ENCODE peak calls at places on chromosomes 6 and 20, in five cellular contexts. One of them, this sample, is unnamed.

GRCh38 chr6:36997811-36998722 is 7.4 kb upstream of the FGD2 start:
- DNase-seq in LoVo: no peak
- DNase-seq in heart left ventricle: peak; percentile 51
- DNase-seq in AG04450: no peak
- DNase-seq in iris pigment epithelial cell: no peak
- DNase-seq in this sample: no peak

GRCh38 chr6:36033935-36034334 is 6.3 kb downstream of the MAPK14 start:
- DNase-seq in heart left ventricle: no peak
- DNase-seq in AG04450: no peak
- DNase-seq in iris pigment epithelial cell: peak; percentile 45
- DNase-seq in LoVo: no peak
- DNase-seq in this sample: no peak

GRCh38 chr6:21899708-21900107 is 306.2 kb downstream of the SOX4 start:
- DNase-seq in LoVo: no peak
- DNase-seq in iris pigment epithelial cell: no peak
- DNase-seq in heart left ventricle: no peak
- DNase-seq in AG04450: no peak
- DNase-seq in this sample: no peak

GRCh38 chr6:154276810-154277577 is 79.6 kb downstream of the IPCEF1 start:
- DNase-seq in iris pigment epithelial cell: peak; percentile 54
- DNase-seq in heart left ventricle: no peak
- DNase-seq in AG04450: no peak
- DNase-seq in LoVo: peak; percentile 58
- DNase-seq in this sample: no peak

GRCh38 chr6:75952132-75952531 is 120.3 kb downstream of the IMPG1 start:
- DNase-seq in iris pigment epithelial cell: no peak
- DNase-seq in LoVo: no peak
- DNase-seq in heart left ventricle: no peak
- DNase-seq in AG04450: no peak
- DNase-seq in this sample: no peak

GRCh38 chr20:64131406-64131805 is 24.0 kb upstream of the NPBWR2 start:
- DNase-seq in heart left ventricle: peak; percentile 11
- DNase-seq in LoVo: no peak
- DNase-seq in iris pigment epithelial cell: peak; percentile 9
- DNase-seq in AG04450: no peak
- DNase-seq in this sample: no peak

GRCh38 chr20:16864958-16865357 is 116.8 kb downstream of the OTOR start:
- DNase-seq in AG04450: no peak
- DNase-seq in iris pigment epithelial cell: no peak
- DNase-seq in LoVo: no peak
- DNase-seq in heart left ventricle: no peak
- DNase-seq in this sample: no peak

GRCh38 chr20:56554869-56555268 is 21.8 kb downstream of the FAM209B start:
- DNase-seq in AG04450: peak; percentile 81
- DNase-seq in iris pigment epithelial cell: peak; percentile 98
- DNase-seq in heart left ventricle: peak; percentile 63
- DNase-seq in LoVo: peak; percentile 93
- DNase-seq in this sample: peak; percentile 99

GRCh38 chr6:92270365-92270764 is 1149.0 kb downstream of the EPHA7 start:
- DNase-seq in iris pigment epithelial cell: no peak
- DNase-seq in heart left ventricle: no peak
- DNase-seq in AG04450: no peak
- DNase-seq in LoVo: no peak
- DNase-seq in this sample: no peak

This sample was measured in DMS 273 treated with DMSO at 0.1 percent for 48 hours.